ENCODE peak calls at places on chromosome 18, in eight cellular contexts. S is 8988T, V is foreskin fibroblast, N is NCI-H1092, J is ovary, E is anterior cingulate cortex, M is IMR-90, X is thoracic aorta. B is an unnamed sample.
A peak's percentile ranks its signal among the peaks of the same experiment; 100 is the strongest.

GRCh38 chr18:59704146-59704545 is 6.9 kb upstream of the CCBE1 start:
- DNase-seq in S (no peak), V (no peak), N (no peak), J (no peak), E (no peak), M (no peak), X (no peak), B (no peak)

GRCh38 chr18:9101730-9102390 is 639 bp upstream of the NDUFV2 start:
- DNase-seq in S (no peak), V (peak; percentile 65), N (no peak), J (no peak), E (no peak), M (peak; percentile 86), X (no peak), B (no peak)

GRCh38 chr18:54717673-54718435 is 110.4 kb upstream of the RAB27B start:
- DNase-seq in S (no peak), V (no peak), N (no peak), J (no peak), E (peak; percentile 41), M (no peak), X (no peak), B (no peak)

GRCh38 chr18:12048010-12048826 is 45.4 kb upstream of the ANKRD62 start:
- DNase-seq in S (no peak), V (no peak), N (no peak), J (no peak), E (no peak), M (no peak), X (no peak), B (no peak)

GRCh38 chr18:67519582-67519981 is 3.1 kb upstream of the DSEL start:
- DNase-seq in S (no peak), V (peak; percentile 73), N (no peak), J (no peak), E (no peak), M (peak; percentile 94), X (no peak), B (no peak)

GRCh38 chr18:77486985-77487384 is 237.3 kb downstream of the GALR1 start:
- DNase-seq in S (no peak), V (no peak), N (no peak), J (no peak), E (no peak), M (no peak), X (no peak), B (no peak)

GRCh38 chr18:3216987-3217386 is 2.8 kb downstream of the MYOM1 start:
- DNase-seq in S (no peak), V (no peak), N (no peak), J (no peak), E (no peak), M (no peak), X (no peak), B (no peak)

GRCh38 chr18:24176727-24177416 is 38.0 kb downstream of the CABYR start:
- DNase-seq in S (peak; percentile 63), V (peak; percentile 16), N (peak; percentile 42), J (peak; percentile 52), E (no peak), M (peak; percentile 56), X (no peak), B (peak; percentile 53)

GRCh38 chr18:3649559-3650426 is 199.8 kb downstream of the TGIF1 start:
- DNase-seq in S (no peak), V (peak; percentile 49), N (no peak), J (peak; percentile 58), E (no peak), M (peak; percentile 83), X (no peak), B (no peak)

GRCh38 chr18:2843161-2843560 is 3.6 kb upstream of the EMILIN2 start:
- DNase-seq in S (no peak), V (no peak), N (no peak), J (no peak), E (no peak), M (no peak), X (no peak), B (no peak)

GRCh38 chr18:42706618-42707017 is 408.9 kb downstream of the RIT2 start:
- DNase-seq in S (no peak), V (no peak), N (no peak), J (no peak), E (no peak), M (no peak), X (no peak), B (no peak)

GRCh38 chr18:79937103-79937860 is 14.2 kb downstream of the SLC66A2 start:
- DNase-seq in S (no peak), V (no peak), N (no peak), J (peak; percentile 16), E (no peak), M (no peak), X (no peak), B (no peak)

GRCh38 chr18:23538040-23538439 is 34.7 kb downstream of the RMC1 start:
- DNase-seq in S (no peak), V (no peak), N (no peak), J (no peak), E (no peak), M (no peak), X (no peak), B (no peak)

GRCh38 chr18:3782901-3783300 is 332.9 kb downstream of the TGIF1 start:
- DNase-seq in S (no peak), V (no peak), N (no peak), J (no peak), E (no peak), M (peak; percentile 42), X (no peak), B (no peak)

GRCh38 chr18:59779979-59780378 is 82.8 kb upstream of the CCBE1 start:
- DNase-seq in S (no peak), V (peak; percentile 72), N (no peak), J (no peak), E (no peak), M (peak; percentile 91), X (no peak), B (no peak)

GRCh38 chr18:77478619-77479018 is 229.0 kb downstream of the GALR1 start:
- DNase-seq in S (no peak), V (no peak), N (no peak), J (no peak), E (no peak), M (no peak), X (no peak), B (no peak)

B was measured in T47D.